ENCODE peak calls at places on chromosomes 13 and 19, in seven cellular contexts. Z is HepG2, R is GM12878, V is SK-N-SH, L is HCT116, K is H1, J is K562. D is an unnamed sample.
A peak's percentile ranks its signal among the peaks of the same experiment; 100 is the strongest.

GRCh38 chr19:14181906-14182305 is 24.1 kb downstream of the ADGRL1 start:
- DNase-seq in Z (no peak), R (no peak), V (peak; percentile 14), L (no peak), K (no peak), J (no peak), D (no peak)

GRCh38 chr19:14381689-14382474 is 638 bp downstream of the ADGRE5 start:
- DNase-seq in Z (no peak), R (no peak), V (no peak), L (no peak), K (no peak), J (peak; percentile 89), D (no peak)

GRCh38 chr19:4101496-4101770 is 22.5 kb downstream of the MAP2K2 start:
- DNase-seq in Z (no peak), R (no peak), V (no peak), L (no peak), K (no peak), J (no peak), D (no peak)

GRCh38 chr19:30557212-30557611 is 185.0 kb downstream of the ZNF536 start:
- DNase-seq in Z (no peak), R (no peak), V (no peak), L (no peak), K (no peak), J (no peak), D (no peak)

GRCh38 chr19:5340637-5341447 is at the start of gene PTPRS:
- DNase-seq in Z (peak; percentile 61), R (no peak), V (peak; percentile 99), L (peak; percentile 32), K (peak; percentile 33), J (peak; percentile 90), D (peak; percentile 89)

GRCh38 chr13:112350300-112350699 is 25.9 kb upstream of the SPACA7 start:
- DNase-seq in Z (no peak), R (no peak), V (no peak), L (no peak), K (no peak), J (no peak), D (no peak)

GRCh38 chr13:27263438-27263837 is 7.2 kb upstream of the RASL11A start:
- DNase-seq in Z (no peak), R (no peak), V (peak; percentile 77), L (no peak), K (no peak), J (no peak), D (no peak)

GRCh38 chr13:25929816-25930215 is 122.0 kb downstream of the SHISA2 start:
- DNase-seq in Z (no peak), R (no peak), V (no peak), L (no peak), K (no peak), J (no peak), D (no peak)

GRCh38 chr13:82751221-82751620 is 1131.1 kb downstream of the SLITRK1 start:
- DNase-seq in Z (no peak), R (no peak), V (no peak), L (no peak), K (no peak), J (no peak), D (no peak)

GRCh38 chr13:30792257-30793000 is 57.1 kb downstream of the ALOX5AP start:
- DNase-seq in Z (peak; percentile 61), R (no peak), V (peak; percentile 75), L (peak; percentile 47), K (no peak), J (peak; percentile 3), D (peak; percentile 88)

GRCh38 chr13:94217370-94217769 is 262.1 kb downstream of the DCT start:
- DNase-seq in Z (no peak), R (no peak), V (no peak), L (no peak), K (no peak), J (no peak), D (no peak)

GRCh38 chr13:76879211-76879875 is 6.9 kb downstream of the KCTD12 start:
- DNase-seq in Z (no peak), R (peak; percentile 47), V (peak; percentile 34), L (no peak), K (no peak), J (no peak), D (no peak)

GRCh38 chr13:110347535-110348308 is 40.6 kb downstream of the COL4A2 start:
- DNase-seq in Z (peak; percentile 7), R (no peak), V (no peak), L (peak; percentile 41), K (no peak), J (no peak), D (peak; percentile 55)

GRCh38 chr19:6801397-6802086 is 29.0 kb downstream of the VAV1 start:
- DNase-seq in Z (no peak), R (peak; percentile 85), V (peak; percentile 32), L (peak; percentile 56), K (no peak), J (peak; percentile 44), D (no peak)

GRCh38 chr19:13441810-13442512 is 64.3 kb downstream of the CACNA1A start:
- DNase-seq in Z (peak; percentile 35), R (no peak), V (no peak), L (no peak), K (no peak), J (peak; percentile 67), D (peak; percentile 68)

GRCh38 chr13:39600766-39601165 is 2.2 kb downstream of the LHFPL6 start:
- DNase-seq in Z (no peak), R (no peak), V (no peak), L (no peak), K (no peak), J (no peak), D (no peak)

GRCh38 chr13:39603424-39603947 is 493 bp upstream of the LHFPL6 start:
- DNase-seq in Z (no peak), R (no peak), V (peak; percentile 25), L (no peak), K (no peak), J (no peak), D (no peak)

GRCh38 chr13:39601636-39602035 is 1.4 kb downstream of the LHFPL6 start:
- DNase-seq in Z (no peak), R (no peak), V (no peak), L (no peak), K (no peak), J (no peak), D (no peak)

GRCh38 chr13:39602614-39603366 is at the start of gene LHFPL6:
- DNase-seq in Z (peak; percentile 3), R (no peak), V (peak; percentile 88), L (no peak), K (peak; percentile 46), J (peak; percentile 1), D (peak; percentile 78)

DNA sequence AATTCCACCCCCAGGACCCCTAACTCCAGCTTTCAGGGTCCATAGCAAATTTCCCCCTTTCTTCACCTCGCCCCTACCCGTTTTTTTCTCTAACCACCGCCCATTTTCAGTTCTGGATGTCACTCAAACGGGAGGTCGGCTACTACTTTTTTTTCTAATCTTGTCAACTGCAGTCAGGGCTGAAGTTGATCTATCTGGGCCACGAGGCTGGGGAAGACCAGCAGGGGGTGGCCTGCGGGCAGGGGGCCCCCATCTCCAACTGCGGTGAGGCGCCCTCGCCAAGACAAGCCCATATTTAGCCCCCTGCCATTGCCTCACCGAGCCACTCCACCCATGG is 748 bp downstream of the LHFPL6 start:
- DNase-seq in Z (no peak), R (no peak), V (no peak), L (no peak), K (no peak), J (no peak), D (no peak)
- TF ChIP-seq JUND in Z (no peak), R (no peak), V (no peak), L (no peak), K (no peak), J (no peak), D (no peak)

DNA sequence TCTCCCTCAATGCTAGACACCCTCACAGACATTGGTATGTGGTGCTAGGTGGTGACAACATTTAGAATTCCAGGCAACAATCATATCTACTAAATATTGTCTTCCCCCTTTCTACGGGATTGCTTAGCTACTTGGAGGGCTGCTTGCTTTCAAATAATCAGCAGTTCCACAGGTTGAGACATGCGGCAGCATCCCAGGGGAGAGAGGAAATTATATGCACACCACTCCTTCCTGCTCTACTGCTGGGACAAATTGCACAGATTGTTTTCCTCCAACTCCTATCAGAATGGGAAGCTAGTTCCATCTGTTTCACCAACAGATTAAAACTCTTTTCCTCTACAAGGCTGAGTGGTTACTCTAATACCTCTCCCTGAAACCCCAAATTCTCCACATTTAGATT is 275.4 kb downstream of the DNAJC15 start:
- DNase-seq in Z (no peak), R (no peak), V (no peak), L (no peak), K (no peak), J (no peak), D (no peak)
- TF ChIP-seq JUND in Z (no peak), R (no peak), V (no peak), L (no peak), K (no peak), J (no peak), D (no peak)

DNA sequence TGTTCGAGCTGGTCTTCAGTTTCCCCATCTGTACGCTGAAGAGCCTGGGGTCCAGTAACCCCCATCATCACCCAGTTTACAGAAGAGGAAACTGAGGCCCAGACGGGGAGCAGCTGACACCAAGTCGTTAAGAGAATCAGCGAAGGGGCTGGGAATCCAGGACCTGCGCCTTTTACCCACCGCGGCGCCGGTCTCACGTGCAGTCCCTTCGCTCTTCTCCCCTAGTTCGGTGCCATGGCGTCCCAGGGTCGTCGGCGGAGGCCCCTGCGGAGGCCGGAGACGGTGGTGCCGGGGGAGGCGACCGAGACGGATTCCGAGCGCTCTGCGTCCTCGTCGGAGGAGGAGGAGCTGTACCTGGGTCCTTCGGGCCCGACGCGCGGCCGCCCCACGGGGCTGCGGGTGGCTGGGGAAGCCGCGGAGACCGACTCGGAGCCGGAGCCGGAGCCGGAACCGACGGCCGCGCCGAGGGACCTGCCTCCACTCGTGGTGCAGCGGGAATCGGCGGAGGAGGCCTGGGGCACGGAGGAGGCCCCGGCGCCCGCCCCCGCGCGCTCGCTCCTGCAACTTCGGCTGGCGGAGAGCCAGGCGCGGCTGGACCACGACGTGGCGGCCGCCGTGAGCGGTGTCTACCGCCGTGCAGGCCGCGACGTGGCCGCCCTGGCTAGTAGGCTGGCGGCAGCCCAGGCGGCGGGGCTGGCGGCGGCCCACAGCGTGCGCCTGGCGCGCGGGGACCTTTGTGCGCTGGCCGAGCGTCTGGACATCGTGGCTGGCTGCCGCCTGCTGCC is 671 bp downstream of the BLOC1S3 start:
- DNase-seq in Z (no peak), R (no peak), V (peak; percentile 66), L (no peak), K (no peak), J (peak; percentile 84), D (peak; percentile 37)
- TF ChIP-seq JUND in Z (no peak), R (no peak), V (no peak), L (no peak), K (no peak), J (no peak), D (no peak)

GRCh38 chr13:102847272-102848234 is 1.7 kb downstream of the ERCC5 start:
- DNase-seq in Z (no peak), R (no peak), V (peak; percentile 17), L (peak; percentile 19), K (no peak), J (peak; percentile 39), D (peak; percentile 30)

GRCh38 chr13:102845289-102845629 is 573 bp upstream of the ERCC5 start:
- DNase-seq in Z (no peak), R (no peak), V (no peak), L (no peak), K (no peak), J (no peak), D (no peak)

GRCh38 chr13:102845630-102846260 is at the start of gene ERCC5:
- DNase-seq in Z (peak; percentile 92), R (peak; percentile 90), V (peak; percentile 81), L (peak; percentile 95), K (peak; percentile 75), J (peak; percentile 95), D (peak; percentile 30)

GRCh38 chr13:102848956-102849355 is 3.1 kb downstream of the ERCC5 start:
- DNase-seq in Z (no peak), R (no peak), V (no peak), L (no peak), K (no peak), J (no peak), D (no peak)

GRCh38 chr13:102846261-102847015 is 606 bp downstream of the ERCC5 start:
- DNase-seq in Z (peak; percentile 21), R (no peak), V (peak; percentile 41), L (peak; percentile 8), K (no peak), J (peak; percentile 37), D (peak; percentile 25)
- TF ChIP-seq JUND in Z (no peak), R (no peak), V (no peak), L (no peak), K (no peak), J (no peak), D (no peak)

D was measured in T47D.